ENCODE peak calls at places on chromosomes 6 and 20, in seven cellular contexts. K, L, B, G, Y, J and H are unnamed samples.

GRCh38 chr6:35919827-35920751 is 809 bp downstream of the SRPK1 start:
- DNase-seq in K (peak; percentile 93), L (no peak), B (peak; percentile 71), G (peak; percentile 75), Y (no peak), J (peak; percentile 63), H (peak; percentile 26)

GRCh38 chr20:54111460-54111859 is 41.1 kb upstream of the BCAS1 start:
- DNase-seq in K (no peak), L (no peak), B (no peak), G (no peak), Y (no peak), J (no peak), H (no peak)

GRCh38 chr6:36245572-36246031 is 24.3 kb upstream of the PNPLA1 start:
- DNase-seq in K (no peak), L (no peak), B (no peak), G (no peak), Y (no peak), J (no peak), H (no peak)

GRCh38 chr6:43834528-43835145 is 64.6 kb downstream of the VEGFA start:
- DNase-seq in K (no peak), L (no peak), B (no peak), G (no peak), Y (no peak), J (no peak), H (no peak)

GRCh38 chr6:84549912-84550311 is 214.5 kb downstream of the TBX18 start:
- DNase-seq in K (peak; percentile 10), L (no peak), B (no peak), G (no peak), Y (no peak), J (no peak), H (no peak)

GRCh38 chr20:44548171-44548678 is 26.4 kb upstream of the SERINC3 start:
- DNase-seq in K (no peak), L (no peak), B (no peak), G (peak; percentile 51), Y (no peak), J (no peak), H (no peak)

GRCh38 chr6:125791151-125791819 is 525 bp downstream of the NCOA7 start:
- DNase-seq in K (peak; percentile 57), L (no peak), B (peak; percentile 70), G (peak; percentile 80), Y (no peak), J (peak; percentile 52), H (no peak)

GRCh38 chr6:20605581-20605980 is 71.3 kb downstream of the CDKAL1 start:
- DNase-seq in K (peak; percentile 13), L (no peak), B (peak; percentile 65), G (peak; percentile 44), Y (no peak), J (no peak), H (no peak)

GRCh38 chr6:33344771-33345697 is 27.5 kb upstream of the ZBTB22 start:
- DNase-seq in K (peak; percentile 71), L (no peak), B (peak; percentile 91), G (peak; percentile 78), Y (peak; percentile 43), J (peak; percentile 69), H (peak; percentile 31)

GRCh38 chr6:124223596-124223995 is 419.9 kb downstream of the NKAIN2 start:
- DNase-seq in K (peak; percentile 33), L (no peak), B (peak; percentile 84), G (peak; percentile 60), Y (no peak), J (peak; percentile 2), H (no peak)

GRCh38 chr6:10582774-10583508 is 61.8 kb downstream of the GCNT2 start:
- DNase-seq in K (peak; percentile 84), L (peak; percentile 56), B (no peak), G (no peak), Y (no peak), J (no peak), H (no peak)

GRCh38 chr6:57262901-57263694 is 41.0 kb upstream of the RAB23 start:
- DNase-seq in K (peak; percentile 49), L (no peak), B (peak; percentile 98), G (peak; percentile 91), Y (no peak), J (peak; percentile 92), H (no peak)

GRCh38 chr6:13873288-13874190 is 51.2 kb upstream of the RNF182 start:
- DNase-seq in K (no peak), L (peak; percentile 68), B (no peak), G (peak; percentile 58), Y (peak; percentile 55), J (no peak), H (peak; percentile 74)

GRCh38 chr20:41214666-41215065 is 77.3 kb downstream of the PLCG1 start:
- DNase-seq in K (peak; percentile 77), L (no peak), B (no peak), G (no peak), Y (no peak), J (no peak), H (no peak)

DNA sequence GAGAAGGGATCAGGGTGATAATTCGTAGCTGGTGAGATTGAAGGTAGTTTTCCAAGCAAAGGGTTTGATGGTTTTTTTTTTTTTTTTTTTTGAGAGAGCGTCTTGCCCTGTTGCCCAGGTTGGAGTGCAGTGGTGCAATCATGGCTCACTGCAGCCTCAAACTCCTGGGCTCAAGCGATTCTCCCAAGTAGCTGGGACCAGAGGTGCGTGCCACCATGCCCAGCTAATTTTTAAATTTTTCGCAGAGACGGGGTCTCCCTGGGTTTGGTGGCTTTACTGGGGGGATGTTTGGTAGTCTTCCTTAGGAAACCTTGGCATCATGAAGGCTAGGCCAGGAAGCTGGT is 76.8 kb upstream of the RNF24 start:
- DNase-seq in K (no peak), L (no peak), B (no peak), G (no peak), Y (no peak), J (no peak), H (no peak)
- TF ChIP-seq CTCF in K (no peak), L (no peak), B (no peak), G (no peak), Y (no peak), J (no peak), H (no peak)

GRCh38 chr6:101395345-101395744 is 1.8 kb downstream of the GRIK2 start:
- DNase-seq in K (no peak), L (no peak), B (no peak), G (peak; percentile 20), Y (no peak), J (no peak), H (no peak)

GRCh38 chr6:101398716-101399626 is 5.5 kb downstream of the GRIK2 start:
- DNase-seq in K (no peak), L (no peak), B (no peak), G (no peak), Y (no peak), J (no peak), H (no peak)

GRCh38 chr6:101396552-101397173 is 3.2 kb downstream of the GRIK2 start:
- DNase-seq in K (peak; percentile 52), L (peak; percentile 67), B (peak; percentile 65), G (peak; percentile 75), Y (peak; percentile 57), J (peak; percentile 61), H (no peak)

GRCh38 chr6:101399627-101399955 is 6.1 kb downstream of the GRIK2 start:
- DNase-seq in K (no peak), L (no peak), B (no peak), G (no peak), Y (no peak), J (no peak), H (no peak)

DNA sequence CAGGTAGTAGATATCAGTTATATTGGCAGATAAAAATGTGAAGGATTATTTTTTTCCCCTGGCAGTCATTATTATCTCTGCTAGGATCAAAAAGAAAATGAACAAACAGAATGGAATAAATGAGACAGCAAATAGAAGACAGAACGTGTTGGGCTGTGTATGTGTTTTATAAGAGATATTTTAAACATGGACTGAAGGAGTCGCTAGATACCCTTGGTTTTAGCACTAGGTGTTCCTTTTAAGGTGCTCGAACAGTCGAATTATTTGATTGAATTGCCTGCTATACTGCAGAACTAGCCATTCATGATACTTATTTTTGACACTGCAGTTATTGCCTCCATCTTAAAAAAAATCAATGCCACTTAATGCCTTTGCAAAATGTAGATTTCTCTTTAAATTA is 3.7 kb downstream of the GRIK2 start:
- DNase-seq in K (peak; percentile 35), L (no peak), B (peak; percentile 35), G (peak; percentile 8), Y (no peak), J (no peak), H (no peak)
- TF ChIP-seq CTCF in K (peak; percentile 30), L (no peak), B (no peak), G (no peak), Y (no peak), J (peak; percentile 7), H (no peak)

GRCh38 chr20:24431650-24432049 is 37.8 kb upstream of the SYNDIG1 start:
- DNase-seq in K (no peak), L (no peak), B (no peak), G (no peak), Y (no peak), J (no peak), H (no peak)

GRCh38 chr20:24437322-24438090 is 31.9 kb upstream of the SYNDIG1 start:
- DNase-seq in K (no peak), L (no peak), B (no peak), G (no peak), Y (no peak), J (no peak), H (no peak)

DNA sequence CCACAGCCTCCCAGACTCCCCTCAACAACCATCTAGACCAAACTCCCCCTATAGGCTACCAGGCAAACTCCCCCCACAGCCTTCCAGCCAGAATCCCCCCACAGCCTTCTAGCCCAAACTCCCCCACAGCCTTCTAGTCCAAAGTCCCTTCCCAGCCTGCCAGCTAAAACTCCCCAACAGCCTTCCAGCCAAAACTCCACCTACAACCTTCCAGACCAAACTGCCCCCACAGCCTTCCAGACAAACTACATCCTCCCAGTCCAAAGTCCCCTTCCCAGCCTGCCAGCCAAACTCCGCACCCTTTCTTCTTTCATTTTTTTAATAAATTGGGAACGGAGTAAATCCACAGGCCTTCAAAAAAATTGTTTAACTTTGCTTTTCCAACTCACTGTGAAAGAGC is 37.4 kb upstream of the SYNDIG1 start:
- DNase-seq in K (no peak), L (no peak), B (no peak), G (no peak), Y (no peak), J (no peak), H (no peak)
- TF ChIP-seq CTCF in K (no peak), L (no peak), B (peak; percentile 9), G (no peak), Y (no peak), J (no peak), H (no peak)

DNA sequence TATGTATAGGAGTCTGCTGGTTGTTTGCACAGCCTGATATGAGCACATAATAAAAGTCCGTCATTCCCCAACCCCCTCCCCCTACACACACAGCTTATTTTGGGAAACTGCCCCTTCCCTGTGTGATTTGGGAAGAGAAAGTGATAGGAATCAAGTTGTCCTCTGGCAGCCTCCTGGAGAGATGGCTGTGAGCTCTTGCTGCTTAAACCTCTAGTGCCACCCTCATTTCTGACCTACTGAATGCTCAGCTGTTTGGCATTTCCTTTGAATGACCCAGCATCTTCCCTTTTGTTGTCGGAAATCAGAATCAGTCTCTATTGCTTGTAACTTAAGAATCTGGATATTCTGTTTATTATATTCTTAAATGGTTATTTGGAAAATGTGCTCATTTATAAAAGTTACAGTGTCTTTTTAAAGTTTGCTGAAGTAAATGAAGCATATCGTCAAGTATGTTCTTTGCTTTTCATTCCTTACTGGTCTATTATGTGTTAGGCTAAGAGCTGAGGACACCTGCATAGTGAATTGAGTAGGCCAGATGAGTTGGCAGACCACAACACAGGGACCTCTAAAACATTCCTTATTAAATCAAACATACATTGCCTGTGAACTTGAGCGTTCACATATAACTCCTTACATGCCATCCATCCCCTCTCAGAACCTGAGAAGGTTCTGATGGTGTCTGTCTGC is 5.5 kb downstream of the RWDD2A start:
- DNase-seq in K (peak; percentile 66), L (no peak), B (peak; percentile 55), G (peak; percentile 68), Y (no peak), J (peak; percentile 42), H (no peak)
- TF ChIP-seq CTCF in K (no peak), L (no peak), B (no peak), G (no peak), Y (no peak), J (no peak), H (no peak)